ENCODE peak calls at places on chromosomes 4 and X, in six cellular contexts. One of them, this sample, is unnamed.

GRCh38 chr4:177051473-177052060 is 258.1 kb upstream of the NEIL3 start:
- DNase-seq in cardiac muscle cell: peak; percentile 51
- DNase-seq in CD4-positive, alpha-beta T cell: no peak
- DNase-seq in WTC11: peak; percentile 37
- DNase-seq in left ventricle myocardium inferior: no peak
- DNase-seq in glutamatergic neuron: no peak
- DNase-seq in this sample: peak; percentile 38

GRCh38 chr4:158823461-158823873 is 54.6 kb downstream of the FNIP2 start:
- DNase-seq in WTC11: no peak
- DNase-seq in cardiac muscle cell: no peak
- DNase-seq in glutamatergic neuron: no peak
- DNase-seq in CD4-positive, alpha-beta T cell: no peak
- DNase-seq in left ventricle myocardium inferior: no peak
- DNase-seq in this sample: no peak

GRCh38 chrX:82362550-82362949 is 1145.5 kb upstream of the POU3F4 start:
- DNase-seq in CD4-positive, alpha-beta T cell: no peak
- DNase-seq in glutamatergic neuron: no peak
- DNase-seq in left ventricle myocardium inferior: no peak
- DNase-seq in cardiac muscle cell: no peak
- DNase-seq in WTC11: no peak
- DNase-seq in this sample: no peak

GRCh38 chrX:105973387-105973739 is 65.2 kb downstream of the SERPINA7 start:
- DNase-seq in cardiac muscle cell: no peak
- DNase-seq in glutamatergic neuron: no peak
- DNase-seq in CD4-positive, alpha-beta T cell: no peak
- DNase-seq in WTC11: no peak
- DNase-seq in left ventricle myocardium inferior: no peak
- DNase-seq in this sample: no peak

GRCh38 chrX:140180585-140180984 is 215.3 kb upstream of the CXorf66 start:
- DNase-seq in glutamatergic neuron: no peak
- DNase-seq in WTC11: no peak
- DNase-seq in CD4-positive, alpha-beta T cell: no peak
- DNase-seq in left ventricle myocardium inferior: no peak
- DNase-seq in cardiac muscle cell: no peak
- DNase-seq in this sample: no peak

GRCh38 chr4:183375156-183375555 is 52.9 kb upstream of the CLDN24 start:
- DNase-seq in CD4-positive, alpha-beta T cell: no peak
- DNase-seq in left ventricle myocardium inferior: no peak
- DNase-seq in glutamatergic neuron: no peak
- DNase-seq in WTC11: no peak
- DNase-seq in cardiac muscle cell: no peak
- DNase-seq in this sample: no peak

GRCh38 chr4:159127745-159128518 is 25.1 kb downstream of the RAPGEF2 start:
- DNase-seq in cardiac muscle cell: no peak
- DNase-seq in glutamatergic neuron: no peak
- DNase-seq in left ventricle myocardium inferior: no peak
- DNase-seq in WTC11: no peak
- DNase-seq in CD4-positive, alpha-beta T cell: no peak
- DNase-seq in this sample: no peak

GRCh38 chr4:163107754-163108153 is 58.9 kb downstream of the NAF1 start:
- DNase-seq in glutamatergic neuron: no peak
- DNase-seq in cardiac muscle cell: no peak
- DNase-seq in left ventricle myocardium inferior: no peak
- DNase-seq in CD4-positive, alpha-beta T cell: no peak
- DNase-seq in WTC11: no peak
- DNase-seq in this sample: no peak

GRCh38 chr4:53558981-53559620 is 32.2 kb downstream of the LNX1 start:
- DNase-seq in glutamatergic neuron: no peak
- DNase-seq in cardiac muscle cell: no peak
- DNase-seq in WTC11: no peak
- DNase-seq in left ventricle myocardium inferior: no peak
- DNase-seq in CD4-positive, alpha-beta T cell: no peak
- DNase-seq in this sample: no peak

GRCh38 chr4:105859233-105859632 is 36.0 kb upstream of the NPNT start:
- DNase-seq in left ventricle myocardium inferior: no peak
- DNase-seq in glutamatergic neuron: no peak
- DNase-seq in WTC11: no peak
- DNase-seq in CD4-positive, alpha-beta T cell: no peak
- DNase-seq in cardiac muscle cell: no peak
- DNase-seq in this sample: no peak

GRCh38 chr4:31538877-31539276 is 818.7 kb downstream of the PCDH7 start:
- DNase-seq in glutamatergic neuron: no peak
- DNase-seq in cardiac muscle cell: no peak
- DNase-seq in CD4-positive, alpha-beta T cell: no peak
- DNase-seq in WTC11: no peak
- DNase-seq in left ventricle myocardium inferior: no peak
- DNase-seq in this sample: no peak

GRCh38 chrX:8242431-8242830 is 71.4 kb upstream of the VCX2 start:
- DNase-seq in CD4-positive, alpha-beta T cell: no peak
- DNase-seq in cardiac muscle cell: no peak
- DNase-seq in left ventricle myocardium inferior: no peak
- DNase-seq in WTC11: no peak
- DNase-seq in glutamatergic neuron: no peak
- DNase-seq in this sample: no peak

GRCh38 chrX:8235026-8235425 is 64.0 kb upstream of the VCX2 start:
- DNase-seq in left ventricle myocardium inferior: no peak
- DNase-seq in CD4-positive, alpha-beta T cell: no peak
- DNase-seq in cardiac muscle cell: no peak
- DNase-seq in glutamatergic neuron: no peak
- DNase-seq in WTC11: no peak
- DNase-seq in this sample: no peak

GRCh38 chrX:8233091-8233490 is 62.0 kb upstream of the VCX2 start:
- DNase-seq in cardiac muscle cell: no peak
- DNase-seq in glutamatergic neuron: no peak
- DNase-seq in left ventricle myocardium inferior: no peak
- DNase-seq in WTC11: no peak
- DNase-seq in CD4-positive, alpha-beta T cell: no peak
- DNase-seq in this sample: no peak

DNA sequence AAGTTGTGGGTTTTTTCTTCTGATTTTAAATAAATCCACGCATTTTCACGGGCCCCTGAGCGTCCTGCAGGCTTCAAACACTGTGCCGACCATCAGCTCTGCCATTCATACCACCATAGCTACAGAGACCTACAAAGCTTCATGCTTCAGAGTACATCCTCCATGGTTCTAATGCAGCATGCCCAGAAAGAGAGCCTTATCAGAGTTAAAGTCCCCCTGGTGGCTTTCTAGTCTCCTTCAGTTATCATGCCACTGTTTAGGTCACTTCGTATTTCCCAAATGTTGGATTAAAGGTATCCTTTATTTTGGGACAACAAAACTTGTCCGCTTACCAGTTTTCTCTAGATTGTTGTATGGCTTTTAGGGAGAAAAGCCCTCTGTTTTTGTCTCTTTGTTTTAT is 66.7 kb upstream of the VCX2 start:
- DNase-seq in cardiac muscle cell: no peak
- DNase-seq in CD4-positive, alpha-beta T cell: no peak
- DNase-seq in left ventricle myocardium inferior: no peak
- DNase-seq in WTC11: no peak
- DNase-seq in glutamatergic neuron: no peak
- DNase-seq in this sample: no peak
- TF ChIP-seq CTCF in cardiac muscle cell: no peak
- TF ChIP-seq CTCF in CD4-positive, alpha-beta T cell: no peak
- TF ChIP-seq CTCF in left ventricle myocardium inferior: no peak
- TF ChIP-seq CTCF in WTC11: no peak
- TF ChIP-seq CTCF in glutamatergic neuron: no peak
- TF ChIP-seq CTCF in this sample: no peak

DNA sequence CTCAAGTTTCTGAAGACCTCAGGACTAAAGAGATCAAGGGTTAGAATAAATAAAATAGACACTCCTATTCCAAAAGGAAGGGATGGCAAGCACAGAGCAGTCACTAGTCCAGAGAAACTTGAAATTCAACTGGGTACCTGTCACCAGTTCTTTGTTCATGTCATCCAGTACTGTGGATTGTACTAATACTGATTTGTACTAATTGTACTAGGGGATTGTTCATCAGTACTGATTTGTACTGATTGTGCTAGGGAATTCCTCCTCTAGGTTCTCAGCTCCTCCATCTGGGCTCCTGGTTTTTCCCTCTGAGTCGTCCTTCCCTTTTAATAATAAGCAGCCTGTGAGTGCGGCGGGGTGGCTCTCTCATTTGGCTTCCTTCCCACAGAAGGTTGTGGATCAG is 31.1 kb upstream of the SOD3 start:
- DNase-seq in glutamatergic neuron: no peak
- DNase-seq in WTC11: no peak
- DNase-seq in cardiac muscle cell: no peak
- DNase-seq in CD4-positive, alpha-beta T cell: no peak
- DNase-seq in left ventricle myocardium inferior: no peak
- DNase-seq in this sample: no peak
- TF ChIP-seq CTCF in glutamatergic neuron: no peak
- TF ChIP-seq CTCF in WTC11: no peak
- TF ChIP-seq CTCF in cardiac muscle cell: no peak
- TF ChIP-seq CTCF in CD4-positive, alpha-beta T cell: no peak
- TF ChIP-seq CTCF in left ventricle myocardium inferior: no peak
- TF ChIP-seq CTCF in this sample: no peak

DNA sequence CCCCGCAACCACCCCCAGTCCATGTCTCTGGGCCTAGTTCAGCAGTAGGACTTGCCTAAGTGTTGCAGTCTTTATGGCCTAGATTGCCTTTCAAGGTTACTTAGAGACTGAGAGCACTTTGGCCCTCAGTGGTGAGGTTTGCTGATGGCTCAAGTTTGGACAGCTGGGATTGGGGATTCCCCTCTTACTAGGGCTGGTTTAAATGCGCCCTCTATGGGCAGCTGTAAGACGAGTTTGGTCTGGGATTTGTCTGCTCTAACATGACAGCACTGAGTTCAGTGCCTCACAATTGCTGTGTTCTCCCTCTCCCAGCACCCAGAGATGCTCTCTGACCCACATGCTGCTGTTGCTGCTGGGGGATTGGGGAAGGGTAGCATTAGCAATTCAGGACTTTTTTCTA is 23.1 kb downstream of the DACH2 start:
- DNase-seq in WTC11: peak; percentile 16
- DNase-seq in cardiac muscle cell: peak; percentile 52
- DNase-seq in glutamatergic neuron: peak; percentile 22
- DNase-seq in CD4-positive, alpha-beta T cell: no peak
- DNase-seq in left ventricle myocardium inferior: no peak
- DNase-seq in this sample: peak; percentile 23
- TF ChIP-seq CTCF in WTC11: no peak
- TF ChIP-seq CTCF in cardiac muscle cell: no peak
- TF ChIP-seq CTCF in glutamatergic neuron: peak; percentile 29
- TF ChIP-seq CTCF in CD4-positive, alpha-beta T cell: no peak
- TF ChIP-seq CTCF in left ventricle myocardium inferior: peak; percentile 20
- TF ChIP-seq CTCF in this sample: peak; percentile 13

GRCh38 chr4:81472249-81473085 is 760 bp upstream of the RASGEF1B start:
- DNase-seq in WTC11: peak; percentile 21
- DNase-seq in left ventricle myocardium inferior: peak; percentile 30
- DNase-seq in CD4-positive, alpha-beta T cell: peak; percentile 34
- DNase-seq in cardiac muscle cell: peak; percentile 55
- DNase-seq in glutamatergic neuron: peak; percentile 41
- DNase-seq in this sample: peak; percentile 29
- TF ChIP-seq CTCF in WTC11: no peak
- TF ChIP-seq CTCF in left ventricle myocardium inferior: peak; percentile 31
- TF ChIP-seq CTCF in CD4-positive, alpha-beta T cell: peak; percentile 46
- TF ChIP-seq CTCF in cardiac muscle cell: peak; percentile 45
- TF ChIP-seq CTCF in glutamatergic neuron: peak; percentile 34
- TF ChIP-seq CTCF in this sample: peak; percentile 19

GRCh38 chr4:38071801-38072567 is 111.8 kb downstream of the PTTG2 start:
- DNase-seq in cardiac muscle cell: peak; percentile 34
- DNase-seq in WTC11: no peak
- DNase-seq in left ventricle myocardium inferior: no peak
- DNase-seq in glutamatergic neuron: no peak
- DNase-seq in CD4-positive, alpha-beta T cell: no peak
- DNase-seq in this sample: no peak
- TF ChIP-seq CTCF in cardiac muscle cell: no peak
- TF ChIP-seq CTCF in WTC11: no peak
- TF ChIP-seq CTCF in left ventricle myocardium inferior: peak; percentile 25
- TF ChIP-seq CTCF in glutamatergic neuron: no peak
- TF ChIP-seq CTCF in CD4-positive, alpha-beta T cell: no peak
- TF ChIP-seq CTCF in this sample: no peak

This sample was measured in endothelial cell.